ENCODE peak calls at places on chromosomes 6 and 20, in four cellular contexts. K is mesenchymal stem cell, U is mesendoderm, J is H1. G is an unnamed sample.
A peak's percentile ranks its signal among the peaks of the same experiment; 100 is the strongest.

GRCh38 chr6:45987866-45988265 is 27.8 kb downstream of the CLIC5 start:
- DNase-seq in K (no peak), U (no peak), J (no peak), G (no peak)

GRCh38 chr6:43582911-43583310 is 6.9 kb downstream of the POLH start:
- DNase-seq in K (no peak), U (no peak), J (no peak), G (no peak)

GRCh38 chr6:87697581-87698552 is 4.2 kb downstream of the AKIRIN2 start:
- DNase-seq in K (peak; percentile 77), U (no peak), J (no peak), G (no peak)

GRCh38 chr6:51618563-51618962 is 468.9 kb downstream of the PKHD1 start:
- DNase-seq in K (no peak), U (peak; percentile 36), J (no peak), G (peak; percentile 2)

GRCh38 chr6:135481786-135482369 is 15.7 kb downstream of the AHI1 start:
- DNase-seq in K (peak; percentile 25), U (no peak), J (no peak), G (no peak)

GRCh38 chr6:105135907-105136432 is 43.8 kb downstream of the POPDC3 start:
- DNase-seq in K (peak; percentile 38), U (peak; percentile 26), J (no peak), G (no peak)

GRCh38 chr6:111096246-111096645 is 8.9 kb downstream of the SLC16A10 start:
- DNase-seq in K (no peak), U (no peak), J (no peak), G (no peak)

GRCh38 chr6:73236147-73236750 is 11.0 kb upstream of the KHDC1L start:
- DNase-seq in K (peak; percentile 78), U (no peak), J (no peak), G (no peak)

GRCh38 chr6:79413562-79414002 is 123.6 kb downstream of the LCA5 start:
- DNase-seq in K (peak; percentile 43), U (peak; percentile 57), J (no peak), G (no peak)

GRCh38 chr6:118551063-118551672 is 3.1 kb downstream of the PLN start:
- DNase-seq in K (peak; percentile 79), U (peak; percentile 45), J (no peak), G (peak; percentile 15)

GRCh38 chr20:35583636-35584560 is 31.7 kb upstream of the SPAG4 start:
- DNase-seq in K (no peak), U (no peak), J (no peak), G (no peak)

GRCh38 chr6:3135668-3136297 is 17.3 kb downstream of the BPHL start:
- DNase-seq in K (no peak), U (no peak), J (no peak), G (no peak)

GRCh38 chr20:61965606-61966491 is 99.8 kb downstream of the TAF4 start:
- DNase-seq in K (no peak), U (peak; percentile 66), J (no peak), G (no peak)

GRCh38 chr20:25047766-25048165 is 10.2 kb downstream of the ACSS1 start:
- DNase-seq in K (no peak), U (no peak), J (no peak), G (no peak)

GRCh38 chr6:75418233-75418632 is 75.4 kb downstream of the FILIP1 start:
- DNase-seq in K (no peak), U (no peak), J (no peak), G (no peak)

GRCh38 chr20:34262488-34263288 is 21.5 kb downstream of the ASIP start:
- DNase-seq in K (peak; percentile 56), U (peak; percentile 31), J (no peak), G (no peak)

GRCh38 chr6:143902827-143903226 is 38.6 kb downstream of the ZC2HC1B start:
- DNase-seq in K (no peak), U (peak; percentile 4), J (no peak), G (no peak)

GRCh38 chr6:166379800-166380199 is 2.9 kb downstream of the MPC1 start:
- DNase-seq in K (no peak), U (no peak), J (no peak), G (no peak)

GRCh38 chr20:6519556-6519955 is 247.9 kb upstream of the BMP2 start:
- DNase-seq in K (peak; percentile 83), U (no peak), J (no peak), G (no peak)

GRCh38 chr6:150959071-150959637 is 93.7 kb downstream of the MTHFD1L start:
- DNase-seq in K (no peak), U (no peak), J (no peak), G (no peak)

GRCh38 chr6:43763133-43763797 is 6.7 kb upstream of the VEGFA start:
- DNase-seq in K (peak; percentile 40), U (no peak), J (no peak), G (no peak)

GRCh38 chr20:41889125-41889870 is 271.1 kb upstream of the CHD6 start:
- DNase-seq in K (no peak), U (peak; percentile 38), J (no peak), G (no peak)

GRCh38 chr6:110547266-110547964 is 71.0 kb upstream of the SLC22A16 start:
- DNase-seq in K (peak; percentile 15), U (peak; percentile 75), J (no peak), G (no peak)

GRCh38 chr6:83442752-83443151 is 11.9 kb upstream of the ME1 start:
- DNase-seq in K (peak; percentile 56), U (no peak), J (no peak), G (no peak)

GRCh38 chr6:53530346-53530745 is 14.6 kb downstream of the GCLC start:
- DNase-seq in K (peak; percentile 29), U (peak; percentile 94), J (no peak), G (no peak)

GRCh38 chr6:166830185-166830890 is 126.0 kb downstream of the RNASET2 start:
- DNase-seq in K (no peak), U (no peak), J (no peak), G (no peak)

GRCh38 chr6:21668794-21669193 is 75.2 kb downstream of the SOX4 start:
- DNase-seq in K (no peak), U (no peak), J (no peak), G (no peak)

GRCh38 chr20:12575352-12576095 is 433.2 kb upstream of the SPTLC3 start:
- DNase-seq in K (peak; percentile 93), U (peak; percentile 39), J (no peak), G (no peak)

GRCh38 chr20:856361-856775 is 22.9 kb downstream of the FAM110A start:
- DNase-seq in K (no peak), U (peak; percentile 67), J (no peak), G (no peak)

GRCh38 chr20:41366546-41367392 is at the start of gene EMILIN3:
- DNase-seq in K (no peak), U (peak; percentile 43), J (no peak), G (peak; percentile 62)

GRCh38 chr20:34250005-34250404 is 8.8 kb downstream of the ASIP start:
- DNase-seq in K (no peak), U (no peak), J (no peak), G (no peak)

GRCh38 chr6:52746213-52746612 is 17.1 kb downstream of the GSTA2 start:
- DNase-seq in K (no peak), U (no peak), J (no peak), G (no peak)

GRCh38 chr6:166402582-166403277 is 20.0 kb upstream of the MPC1 start:
- DNase-seq in K (peak; percentile 37), U (peak; percentile 49), J (no peak), G (no peak)

DNA sequence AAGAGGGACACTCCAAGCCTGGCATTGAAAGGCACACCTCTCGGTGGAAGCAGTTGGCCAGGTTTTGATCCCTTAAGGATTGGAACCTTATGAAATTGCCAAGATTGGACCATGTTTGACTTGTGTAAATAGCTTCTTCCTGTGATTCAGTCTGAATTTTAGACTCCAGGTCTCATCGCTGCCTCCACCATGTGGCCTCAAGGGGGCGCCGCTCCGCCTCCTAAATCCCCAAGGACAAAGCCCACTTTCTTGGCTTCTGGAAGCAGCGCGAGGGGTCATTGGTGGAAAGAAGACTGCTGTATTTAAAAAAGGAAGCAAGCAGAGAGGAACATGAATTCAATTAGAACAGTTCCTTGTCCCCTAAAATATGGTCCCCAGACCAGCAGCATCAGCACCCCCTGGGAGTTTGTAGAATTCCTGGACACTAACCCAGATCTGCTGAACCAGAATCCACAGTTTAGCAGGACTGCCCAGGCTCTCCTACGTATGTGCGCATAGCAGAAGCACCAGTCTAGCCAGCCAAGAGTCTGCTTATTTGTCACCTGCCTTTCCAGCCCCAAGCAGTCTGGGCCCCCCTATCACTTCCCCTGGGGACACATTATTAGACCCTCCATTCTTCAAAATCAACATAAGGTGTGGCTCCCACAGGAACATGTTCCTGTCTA is 108.5 kb downstream of the LY86 start:
- DNase-seq in K (peak; percentile 73), U (peak; percentile 84), J (peak; percentile 43), G (peak; percentile 77)
- H4K8ac ChIP-seq in K (peak overlapping the region; percentile 5), U (no peak overlapping the region), J (no peak overlapping the region), G (no peak overlapping the region)

DNA sequence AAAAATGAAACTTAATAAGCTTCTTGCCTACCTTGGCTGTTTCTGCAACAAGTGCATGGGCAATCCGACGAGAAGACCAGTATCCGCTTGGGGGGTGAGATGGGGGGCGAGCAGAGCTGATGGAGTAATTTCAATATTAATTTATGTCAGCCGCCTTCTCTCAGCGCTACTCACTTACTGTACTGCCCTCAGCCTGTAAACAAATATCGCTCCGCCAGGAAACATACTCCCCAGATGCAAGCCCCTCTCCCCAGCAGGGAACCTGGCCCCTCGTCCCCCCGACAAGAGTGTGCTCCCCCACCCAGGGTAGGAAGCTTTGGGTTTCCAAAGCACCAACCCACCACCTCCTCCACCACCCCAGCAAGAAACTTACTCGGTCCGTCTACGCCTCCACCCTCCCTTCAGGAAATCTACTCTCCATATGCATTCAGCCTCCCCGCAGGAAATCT is 556 bp downstream of the TRERF1 start:
- DNase-seq in K (no peak), U (no peak), J (no peak), G (no peak)
- H4K8ac ChIP-seq in K (peak overlapping the region; percentile 77), U (no peak overlapping the region), J (no peak overlapping the region), G (no peak overlapping the region)

DNA sequence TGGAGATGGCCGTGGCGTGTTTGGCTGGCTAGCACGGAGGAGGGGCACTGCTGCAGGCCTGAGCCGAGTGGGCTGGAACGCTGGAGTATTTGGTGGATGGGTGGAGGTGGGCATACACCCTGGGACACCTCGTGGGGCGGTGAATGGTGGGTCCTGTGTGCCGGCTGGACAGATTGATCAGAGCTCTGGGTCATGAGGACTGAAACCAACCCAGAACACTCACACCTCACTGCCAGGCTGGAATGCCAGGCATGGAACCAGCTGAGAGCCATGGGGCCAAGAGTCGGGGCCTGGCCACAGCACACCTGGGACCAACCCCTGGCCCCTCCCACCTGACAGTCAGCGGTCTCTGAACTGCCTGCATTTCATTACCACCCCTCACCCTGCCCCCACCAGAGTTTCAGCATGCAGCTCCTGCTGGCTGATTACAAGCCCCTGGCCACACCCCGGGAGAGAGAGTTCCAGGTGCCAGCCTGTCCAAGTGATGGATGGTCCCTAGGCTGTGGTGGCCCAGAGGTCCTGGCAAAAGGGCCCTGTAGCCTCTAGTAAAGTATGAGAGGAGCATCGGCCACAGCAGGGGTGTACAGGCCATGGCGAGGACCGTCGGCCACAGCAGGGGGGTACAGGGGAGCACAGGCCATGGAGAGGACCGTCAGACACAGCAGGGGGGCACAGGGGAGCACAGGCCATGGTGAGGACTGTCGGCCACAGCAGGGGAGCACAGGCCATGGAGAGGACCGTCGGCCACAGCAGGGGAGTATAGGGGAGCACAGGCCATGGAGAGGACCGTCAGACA is 3.3 kb downstream of the NPBWR2 start:
- DNase-seq in K (no peak), U (no peak), J (no peak), G (no peak)
- H4K8ac ChIP-seq in K (no peak overlapping the region), U (no peak overlapping the region), J (no peak overlapping the region), G (no peak overlapping the region)

GRCh38 chr20:51315390-51315789 is 227.1 kb downstream of the NFATC2 start:
- DNase-seq in K (no peak), U (no peak), J (no peak), G (no peak)

GRCh38 chr20:51321343-51322163 is 221.0 kb downstream of the NFATC2 start:
- DNase-seq in K (peak; percentile 48), U (no peak), J (no peak), G (no peak)

GRCh38 chr20:51319522-51319921 is 223.0 kb downstream of the NFATC2 start:
- DNase-seq in K (no peak), U (no peak), J (no peak), G (no peak)

GRCh38 chr20:51322164-51322707 is 220.3 kb downstream of the NFATC2 start:
- DNase-seq in K (no peak), U (peak; percentile 91), J (no peak), G (no peak)

GRCh38 chr20:51318058-51318960 is 224.2 kb downstream of the NFATC2 start:
- DNase-seq in K (no peak), U (peak; percentile 88), J (peak; percentile 43), G (peak; percentile 69)
- H4K8ac ChIP-seq in K (no peak overlapping the region), U (no peak overlapping the region), J (peak overlapping the region; percentile 25), G (no peak overlapping the region)

G was measured in neuronal stem cell.